ENCODE peak calls at places on chromosomes 2 and 18, in ten cellular contexts. A is natural killer cell; P is CD4-positive, alpha-beta T cell; G is activated T-helper 17 cell treated with anti-CD3 and anti-CD28 coated beads, Interleukin-2, amount 50 U/mL, for 72 hours; C is SK-N-SH treated with all-trans-retinoic acid at 6 μM for 48 hours; L is effector memory CD8-positive, alpha-beta T cell; N is activated CD8-positive, alpha-beta T cell treated with anti-CD3 and anti-CD28 coated beads for 36 hours; D is left lobe of liver; T is A549; M is activated CD8-positive, alpha-beta memory T cell treated with anti-CD3 and anti-CD28 coated beads, Interleukin-2, amount 10 ng/mL, durations not matched to agents 7 days and 5 days. W is an unnamed sample.
A peak's percentile ranks its signal among the peaks of the same experiment; 100 is the strongest.

GRCh38 chr18:62485684-62486083 is 37.1 kb upstream of the ZCCHC2 start:
- ATAC-seq in M (no peak), A (no peak), D (no peak), C (peak; percentile 97), P (no peak), T (peak; percentile 99), L (no peak), N (peak; percentile 29), G (no peak), W (no peak)

GRCh38 chr2:68368657-68369339 is 3.7 kb downstream of the PLEK start:
- ATAC-seq in L (no peak), D (no peak), M (no peak), G (no peak), C (peak; percentile 96), P (no peak), A (peak; percentile 16), T (peak; percentile 52), N (no peak), W (no peak)

GRCh38 chr18:26628017-26628416 is 79.7 kb upstream of the KCTD1 start:
- ATAC-seq in N (no peak), A (no peak), T (no peak), C (no peak), P (no peak), G (no peak), L (no peak), M (no peak), D (peak; percentile 85), W (no peak)

GRCh38 chr2:158806941-158807340 is 11.8 kb downstream of the DAPL1 start:
- ATAC-seq in M (no peak), P (no peak), C (no peak), A (no peak), L (no peak), N (no peak), D (no peak), T (no peak), G (no peak), W (no peak)

GRCh38 chr18:50286391-50287027 is 983 bp downstream of the CXXC1 start:
- ATAC-seq in T (no peak), G (no peak), A (no peak), N (no peak), L (no peak), P (no peak), D (no peak), C (peak; percentile 40), M (no peak), W (no peak)

GRCh38 chr2:45331034-45331786 is 279.9 kb downstream of the SRBD1 start:
- ATAC-seq in C (no peak), M (no peak), L (no peak), D (peak; percentile 92), G (no peak), N (no peak), A (no peak), P (no peak), T (peak; percentile 12), W (no peak)

GRCh38 chr18:70420151-70420898 is 131.5 kb downstream of the SOCS6 start:
- ATAC-seq in D (peak; percentile 79), M (no peak), G (no peak), C (no peak), A (no peak), L (no peak), T (no peak), N (no peak), P (no peak), W (no peak)

GRCh38 chr2:241372376-241372992 is 16.4 kb downstream of the FARP2 start:
- ATAC-seq in M (no peak), N (no peak), P (no peak), T (no peak), D (peak; percentile 24), A (no peak), L (no peak), G (no peak), C (no peak), W (no peak)

GRCh38 chr2:42706836-42707235 is 57.1 kb downstream of the OXER1 start:
- ATAC-seq in A (no peak), D (no peak), G (no peak), P (no peak), L (no peak), N (no peak), M (no peak), T (peak; percentile 30), C (no peak), W (no peak)

GRCh38 chr2:7024261-7024660 is 107.0 kb downstream of the RNF144A start:
- ATAC-seq in N (no peak), M (no peak), P (no peak), L (no peak), C (no peak), D (no peak), G (no peak), A (no peak), T (no peak), W (no peak)

GRCh38 chr2:4973354-4973753 is 718.8 kb upstream of the SOX11 start:
- ATAC-seq in M (no peak), C (no peak), P (no peak), A (no peak), L (no peak), D (no peak), N (no peak), G (no peak), T (no peak), W (no peak)

GRCh38 chr18:7926526-7926925 is 359.4 kb downstream of the PTPRM start:
- ATAC-seq in M (no peak), P (no peak), D (peak; percentile 82), C (no peak), A (no peak), N (no peak), T (peak; percentile 70), L (no peak), G (no peak), W (no peak)

GRCh38 chr2:73092146-73092783 is 20.5 kb downstream of the RAB11FIP5 start:
- ATAC-seq in M (no peak), P (no peak), L (no peak), C (no peak), D (no peak), T (no peak), N (no peak), A (no peak), G (no peak), W (no peak)

GRCh38 chr2:106257830-106258229 is 63.7 kb upstream of the UXS1 start:
- ATAC-seq in G (no peak), M (no peak), A (no peak), P (no peak), N (no peak), L (no peak), T (no peak), D (peak; percentile 21), C (no peak), W (no peak)

GRCh38 chr2:214731008-214731407 is 78.5 kb downstream of the BARD1 start:
- ATAC-seq in D (no peak), P (no peak), T (no peak), C (no peak), N (no peak), L (no peak), M (no peak), A (no peak), G (peak; percentile 59), W (no peak)

GRCh38 chr2:233981574-233982420 is 64.6 kb downstream of the TRPM8 start:
- ATAC-seq in C (no peak), G (no peak), P (no peak), D (peak; percentile 11), L (no peak), N (no peak), T (peak; percentile 60), M (no peak), A (no peak), W (no peak)

GRCh38 chr2:100876231-100876860 is 56.4 kb downstream of the NPAS2 start:
- ATAC-seq in G (peak; percentile 74), L (no peak), N (peak; percentile 79), C (peak; percentile 22), A (no peak), D (no peak), T (no peak), M (no peak), P (peak; percentile 65), W (no peak)

GRCh38 chr2:113799375-113799774 is 42.9 kb upstream of the SLC35F5 start:
- ATAC-seq in A (no peak), M (no peak), C (no peak), L (no peak), P (no peak), G (no peak), T (no peak), N (no peak), D (no peak), W (no peak)

GRCh38 chr2:38474833-38475566 is 97.9 kb upstream of the ATL2 start:
- ATAC-seq in G (peak; percentile 85), T (no peak), C (no peak), M (peak; percentile 70), N (peak; percentile 64), L (no peak), A (no peak), P (no peak), D (peak; percentile 78), W (no peak)

GRCh38 chr2:191401287-191401686 is 156.1 kb downstream of the MYO1B start:
- ATAC-seq in D (no peak), L (no peak), C (peak; percentile 76), A (no peak), T (no peak), M (no peak), N (no peak), G (no peak), P (no peak), W (no peak)

GRCh38 chr18:2997846-2998599 is 14.9 kb downstream of the LPIN2 start:
- ATAC-seq in G (peak; percentile 8), N (no peak), A (no peak), C (peak; percentile 63), M (no peak), P (no peak), D (no peak), T (no peak), L (no peak), W (no peak)

GRCh38 chr2:216742411-216742810 is 47.1 kb upstream of the IGFBP5 start:
- ATAC-seq in P (no peak), L (no peak), T (no peak), M (no peak), A (no peak), C (no peak), D (no peak), G (no peak), N (no peak), W (no peak)

W was measured in stimulated activated memory B cell treated with anti-CD40 and anti-IgM and Interleukin-4, amounts not matched to agents 10 μg/mL and 1 μg/mL and 100 μg/mL, for 72 hours.